ENCODE peak calls at places on chromosomes 3 and 15, in seven cellular contexts. G, D, X, U, Z, Q and N are unnamed samples.

GRCh38 chr15:92326236-92326635 is 67.4 kb upstream of the ST8SIA2 start:
- DNase-seq in G (no peak), D (no peak), X (no peak), U (no peak), Z (no peak), Q (no peak), N (no peak)

GRCh38 chr3:50698269-50698668 is 23.5 kb downstream of the DOCK3 start:
- DNase-seq in G (no peak), D (no peak), X (no peak), U (no peak), Z (no peak), Q (no peak), N (no peak)

GRCh38 chr3:54366839-54367238 is 244.5 kb downstream of the CACNA2D3 start:
- DNase-seq in G (no peak), D (no peak), X (no peak), U (no peak), Z (no peak), Q (no peak), N (no peak)

GRCh38 chr3:9193633-9194032 is 55.8 kb downstream of the SRGAP3 start:
- DNase-seq in G (no peak), D (no peak), X (no peak), U (no peak), Z (no peak), Q (no peak), N (no peak)

GRCh38 chr3:62343755-62344154 is 29.6 kb downstream of the FEZF2 start:
- DNase-seq in G (no peak), D (no peak), X (no peak), U (no peak), Z (no peak), Q (no peak), N (no peak)

GRCh38 chr15:57583282-57583681 is 8.4 kb upstream of the MYZAP start:
- DNase-seq in G (no peak), D (no peak), X (no peak), U (no peak), Z (no peak), Q (no peak), N (no peak)

GRCh38 chr15:39025331-39025730 is 460.7 kb upstream of the RASGRP1 start:
- DNase-seq in G (no peak), D (no peak), X (peak), U (no peak), Z (no peak), Q (no peak), N (no peak)

GRCh38 chr3:52481819-52482521 is 13.2 kb upstream of the STAB1 start:
- DNase-seq in G (no peak), D (no peak), X (no peak), U (no peak), Z (peak), Q (no peak), N (no peak)

GRCh38 chr3:50204804-50205718 is at the start of gene SLC38A3:
- DNase-seq in G (peak), D (no peak), X (no peak), U (no peak), Z (peak), Q (no peak), N (no peak)